ENCODE peak calls at places on chromosome 6, in four cellular contexts. One of them, this sample, is unnamed.
A peak's percentile ranks its signal among the peaks of the same experiment; 100 is the strongest.

GRCh38 chr6:9502991-9503761 is 911.7 kb downstream of the TFAP2A start:
- DNase-seq in astrocyte of the spinal cord: peak; percentile 87
- DNase-seq in IMR-90: peak; percentile 82
- DNase-seq in neural progenitor cell: peak; percentile 71
- DNase-seq in this sample: peak; percentile 60

GRCh38 chr6:120112980-120113379 is 763.4 kb upstream of the MAN1A1 start:
- DNase-seq in astrocyte of the spinal cord: no peak
- DNase-seq in IMR-90: no peak
- DNase-seq in neural progenitor cell: no peak
- DNase-seq in this sample: no peak

GRCh38 chr6:160315310-160315709 is 32.9 kb upstream of the SLC22A3 start:
- DNase-seq in astrocyte of the spinal cord: no peak
- DNase-seq in IMR-90: no peak
- DNase-seq in neural progenitor cell: no peak
- DNase-seq in this sample: no peak

GRCh38 chr6:144055121-144055931 is 40.0 kb downstream of the SF3B5 start:
- DNase-seq in astrocyte of the spinal cord: no peak
- DNase-seq in IMR-90: no peak
- DNase-seq in neural progenitor cell: no peak
- DNase-seq in this sample: no peak

GRCh38 chr6:139905404-139906052 is 531.1 kb upstream of the CITED2 start:
- DNase-seq in astrocyte of the spinal cord: no peak
- DNase-seq in IMR-90: no peak
- DNase-seq in neural progenitor cell: no peak
- DNase-seq in this sample: no peak

GRCh38 chr6:56749632-56750151 is 107.0 kb upstream of the DST start:
- DNase-seq in astrocyte of the spinal cord: peak; percentile 88
- DNase-seq in IMR-90: peak; percentile 89
- DNase-seq in neural progenitor cell: no peak
- DNase-seq in this sample: peak; percentile 51

GRCh38 chr6:86500035-86500434 is 437.3 kb upstream of the HTR1E start:
- DNase-seq in astrocyte of the spinal cord: no peak
- DNase-seq in IMR-90: no peak
- DNase-seq in neural progenitor cell: no peak
- DNase-seq in this sample: no peak

GRCh38 chr6:149895702-149896310 is 2.1 kb downstream of the RAET1E start:
- DNase-seq in astrocyte of the spinal cord: peak; percentile 68
- DNase-seq in IMR-90: peak; percentile 62
- DNase-seq in neural progenitor cell: no peak
- DNase-seq in this sample: no peak

GRCh38 chr6:51959744-51960383 is 127.5 kb downstream of the PKHD1 start:
- DNase-seq in astrocyte of the spinal cord: peak; percentile 63
- DNase-seq in IMR-90: peak; percentile 59
- DNase-seq in neural progenitor cell: peak; percentile 84
- DNase-seq in this sample: peak; percentile 15

GRCh38 chr6:33416386-33417126 is 1.4 kb downstream of the CUTA start:
- DNase-seq in astrocyte of the spinal cord: no peak
- DNase-seq in IMR-90: peak; percentile 55
- DNase-seq in neural progenitor cell: no peak
- DNase-seq in this sample: no peak

GRCh38 chr6:15606347-15606746 is 56.5 kb downstream of the DTNBP1 start:
- DNase-seq in astrocyte of the spinal cord: no peak
- DNase-seq in IMR-90: no peak
- DNase-seq in neural progenitor cell: no peak
- DNase-seq in this sample: no peak

DNA sequence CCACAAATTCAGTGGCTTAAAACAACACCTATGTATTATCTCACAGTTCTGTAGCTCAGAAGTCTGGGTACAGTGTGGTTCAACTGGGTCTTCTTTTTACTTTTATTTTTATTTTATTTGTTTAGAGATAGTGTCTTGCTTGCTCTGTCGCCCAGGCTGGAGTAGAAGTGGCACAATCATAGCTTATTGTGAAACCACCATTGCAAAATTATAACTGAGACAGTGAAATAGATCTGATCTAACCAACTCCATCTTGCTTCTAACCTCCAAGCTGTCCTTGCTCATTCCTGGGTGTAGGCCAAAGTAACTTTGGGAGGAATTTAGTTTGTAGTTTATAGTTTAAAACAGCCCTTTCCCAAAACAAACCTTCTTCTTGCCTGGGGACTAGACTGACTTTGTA is 193.7 kb upstream of the CDYL start:
- DNase-seq in astrocyte of the spinal cord: peak; percentile 45
- DNase-seq in IMR-90: peak; percentile 64
- DNase-seq in neural progenitor cell: no peak
- DNase-seq in this sample: peak; percentile 54
- H3K4me3 ChIP-seq in astrocyte of the spinal cord: no peak overlapping the region
- H3K4me3 ChIP-seq in IMR-90: no peak overlapping the region
- H3K4me3 ChIP-seq in neural progenitor cell: no peak overlapping the region
- H3K4me3 ChIP-seq in this sample: no peak overlapping the region

GRCh38 chr6:44110005-44110681 is 17.1 kb downstream of the MRPL14 start:
- DNase-seq in astrocyte of the spinal cord: no peak
- DNase-seq in IMR-90: no peak
- DNase-seq in neural progenitor cell: no peak
- DNase-seq in this sample: no peak
- H3K4me3 ChIP-seq in astrocyte of the spinal cord: no peak overlapping the region
- H3K4me3 ChIP-seq in IMR-90: no peak overlapping the region
- H3K4me3 ChIP-seq in neural progenitor cell: no peak overlapping the region
- H3K4me3 ChIP-seq in this sample: no peak overlapping the region

GRCh38 chr6:138643210-138643609 is 130.4 kb upstream of the CCDC28A start:
- DNase-seq in astrocyte of the spinal cord: no peak
- DNase-seq in IMR-90: no peak
- DNase-seq in neural progenitor cell: no peak
- DNase-seq in this sample: no peak

GRCh38 chr6:138640028-138640427 is 133.5 kb upstream of the CCDC28A start:
- DNase-seq in astrocyte of the spinal cord: no peak
- DNase-seq in IMR-90: no peak
- DNase-seq in neural progenitor cell: no peak
- DNase-seq in this sample: no peak

GRCh38 chr6:138637822-138638221 is 135.7 kb upstream of the CCDC28A start:
- DNase-seq in astrocyte of the spinal cord: no peak
- DNase-seq in IMR-90: no peak
- DNase-seq in neural progenitor cell: no peak
- DNase-seq in this sample: no peak

DNA sequence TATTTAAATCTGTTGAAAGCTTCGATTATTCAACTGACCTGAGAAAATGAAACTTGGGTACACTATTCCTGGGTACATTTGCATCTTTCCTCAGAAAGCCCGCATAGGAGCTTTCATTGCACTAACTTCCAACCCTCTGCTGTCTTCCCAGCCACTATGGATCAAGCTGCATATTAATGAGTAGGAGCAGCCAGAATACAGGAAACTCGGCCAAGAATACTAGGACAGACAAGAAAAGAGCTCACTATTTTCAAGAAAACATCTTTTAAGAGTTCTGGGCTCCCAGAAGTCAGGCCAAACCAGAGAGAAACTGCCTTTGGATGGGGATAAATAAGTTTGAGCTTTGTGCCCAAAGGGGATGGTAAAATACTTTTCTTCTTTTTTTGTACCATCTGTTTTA is 134.9 kb upstream of the CCDC28A start:
- DNase-seq in astrocyte of the spinal cord: no peak
- DNase-seq in IMR-90: no peak
- DNase-seq in neural progenitor cell: no peak
- DNase-seq in this sample: no peak
- H3K4me3 ChIP-seq in astrocyte of the spinal cord: no peak overlapping the region
- H3K4me3 ChIP-seq in IMR-90: no peak overlapping the region
- H3K4me3 ChIP-seq in neural progenitor cell: no peak overlapping the region
- H3K4me3 ChIP-seq in this sample: no peak overlapping the region

DNA sequence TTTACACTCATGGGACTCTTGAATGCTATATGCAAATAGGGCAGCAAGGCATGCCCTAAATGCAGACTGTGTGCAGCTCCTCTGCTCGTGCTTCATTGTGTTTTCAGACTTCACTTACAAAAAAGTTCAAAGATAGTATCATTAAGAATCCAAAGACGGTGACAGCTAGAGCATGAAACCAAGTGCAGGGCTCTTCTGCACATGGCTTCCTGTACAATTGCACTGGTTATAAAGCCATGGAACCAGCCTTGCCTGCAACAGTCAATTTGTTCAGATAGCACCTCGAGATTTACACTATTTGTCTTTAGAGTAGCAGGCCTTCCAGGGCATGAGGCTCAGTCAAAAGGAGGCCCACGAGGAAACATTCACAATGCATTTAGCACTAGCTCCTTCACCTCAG is 35.6 kb downstream of the RFPL4B start:
- DNase-seq in astrocyte of the spinal cord: no peak
- DNase-seq in IMR-90: no peak
- DNase-seq in neural progenitor cell: no peak
- DNase-seq in this sample: no peak
- H3K4me3 ChIP-seq in astrocyte of the spinal cord: no peak overlapping the region
- H3K4me3 ChIP-seq in IMR-90: no peak overlapping the region
- H3K4me3 ChIP-seq in neural progenitor cell: no peak overlapping the region
- H3K4me3 ChIP-seq in this sample: no peak overlapping the region

GRCh38 chr6:16722616-16723015 is 38.6 kb downstream of the ATXN1 start:
- DNase-seq in astrocyte of the spinal cord: no peak
- DNase-seq in IMR-90: no peak
- DNase-seq in neural progenitor cell: no peak
- DNase-seq in this sample: no peak
- H3K4me3 ChIP-seq in astrocyte of the spinal cord: no peak overlapping the region
- H3K4me3 ChIP-seq in IMR-90: no peak overlapping the region
- H3K4me3 ChIP-seq in neural progenitor cell: no peak overlapping the region
- H3K4me3 ChIP-seq in this sample: no peak overlapping the region

DNA sequence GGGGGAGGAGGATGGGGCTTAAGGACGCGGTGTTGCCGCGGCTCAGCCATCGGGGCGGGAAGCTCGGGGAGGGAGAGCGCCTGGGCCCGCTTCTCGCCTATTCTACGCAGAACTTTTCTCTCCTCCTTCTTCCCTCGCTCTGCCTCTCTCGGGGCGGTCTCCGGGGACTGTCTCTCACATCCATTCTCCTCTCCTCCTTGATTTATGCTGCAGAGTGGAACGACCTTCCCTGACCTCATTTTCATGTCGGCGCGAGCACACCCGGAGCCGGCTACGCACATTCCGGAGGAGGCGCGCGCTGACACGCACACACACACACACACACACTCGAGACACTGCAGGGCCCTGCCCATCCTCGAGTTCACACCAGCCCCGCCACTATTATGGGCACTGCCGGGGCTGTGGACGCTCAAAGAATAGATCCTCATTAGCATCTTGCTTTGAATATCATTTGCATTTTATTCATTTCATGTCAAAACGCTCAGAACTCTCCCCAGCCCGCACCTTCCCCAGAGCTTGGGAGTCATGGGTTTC is 36.7 kb downstream of the NCR2 start:
- DNase-seq in astrocyte of the spinal cord: peak; percentile 24
- DNase-seq in IMR-90: no peak
- DNase-seq in neural progenitor cell: peak; percentile 57
- DNase-seq in this sample: no peak
- H3K4me3 ChIP-seq in astrocyte of the spinal cord: no peak overlapping the region
- H3K4me3 ChIP-seq in IMR-90: no peak overlapping the region
- H3K4me3 ChIP-seq in neural progenitor cell: peak overlapping the region; percentile 37
- H3K4me3 ChIP-seq in this sample: peak overlapping the region; percentile 27

GRCh38 chr6:82239597-82239996 is 7.9 kb downstream of the IBTK start:
- DNase-seq in astrocyte of the spinal cord: no peak
- DNase-seq in IMR-90: no peak
- DNase-seq in neural progenitor cell: no peak
- DNase-seq in this sample: no peak
- H3K4me3 ChIP-seq in astrocyte of the spinal cord: no peak overlapping the region
- H3K4me3 ChIP-seq in IMR-90: no peak overlapping the region
- H3K4me3 ChIP-seq in neural progenitor cell: no peak overlapping the region
- H3K4me3 ChIP-seq in this sample: no peak overlapping the region

DNA sequence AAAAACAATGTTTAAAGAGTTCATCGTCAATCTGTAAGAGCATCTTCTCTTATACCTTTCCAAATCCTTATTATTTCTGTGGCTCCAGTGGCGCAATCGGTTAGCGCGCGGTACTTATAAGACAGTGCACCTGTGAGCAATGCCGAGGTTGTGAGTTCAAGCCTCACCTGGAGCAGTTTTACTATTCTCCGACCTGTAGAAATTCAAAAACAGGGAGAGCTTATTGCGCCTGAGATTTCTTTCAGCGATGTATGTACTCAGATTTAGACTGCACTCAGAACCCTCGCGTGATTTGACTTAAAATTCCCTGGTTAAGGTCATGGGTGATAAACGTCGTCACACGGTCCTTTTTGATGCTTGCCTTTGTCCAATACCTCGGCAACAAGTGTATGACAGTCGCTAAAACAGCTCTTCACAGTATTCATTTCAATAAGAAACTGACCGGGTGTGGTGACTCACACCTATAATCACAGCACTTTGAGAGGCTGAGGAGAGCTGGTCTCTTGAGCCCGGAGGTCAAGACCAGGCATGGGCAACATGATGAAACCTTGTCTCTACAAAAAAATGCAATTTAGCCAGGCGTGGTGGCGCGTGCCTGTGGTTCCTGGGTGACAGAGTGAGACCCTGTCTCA is 11.9 kb downstream of the GPX5 start:
- DNase-seq in astrocyte of the spinal cord: peak; percentile 8
- DNase-seq in IMR-90: peak; percentile 4
- DNase-seq in neural progenitor cell: peak; percentile 65
- DNase-seq in this sample: no peak
- H3K4me3 ChIP-seq in astrocyte of the spinal cord: peak overlapping the region; percentile 30
- H3K4me3 ChIP-seq in IMR-90: no peak overlapping the region
- H3K4me3 ChIP-seq in neural progenitor cell: peak overlapping the region; percentile 63
- H3K4me3 ChIP-seq in this sample: peak overlapping the region; percentile 32

DNA sequence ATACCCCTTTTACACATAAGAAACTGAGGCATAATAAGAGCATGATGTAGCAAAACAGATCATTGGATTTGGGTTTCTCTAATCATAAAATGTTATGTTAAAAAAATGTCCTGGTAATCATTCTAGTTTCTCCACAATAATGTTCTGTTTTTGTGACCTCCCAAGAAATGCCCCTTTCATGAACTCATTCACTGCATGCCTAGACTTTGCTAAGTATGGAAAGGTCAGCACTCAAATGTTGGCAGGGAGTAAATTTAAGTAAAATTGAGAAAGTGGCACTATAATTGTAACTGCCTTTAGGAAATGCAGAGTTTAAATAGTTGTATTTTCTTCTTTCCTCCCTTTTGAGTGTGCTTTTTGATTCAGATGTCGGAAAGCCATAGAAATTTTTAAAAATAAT is 48.5 kb upstream of the ID4 start:
- DNase-seq in astrocyte of the spinal cord: no peak
- DNase-seq in IMR-90: no peak
- DNase-seq in neural progenitor cell: no peak
- DNase-seq in this sample: no peak
- H3K4me3 ChIP-seq in astrocyte of the spinal cord: no peak overlapping the region
- H3K4me3 ChIP-seq in IMR-90: no peak overlapping the region
- H3K4me3 ChIP-seq in neural progenitor cell: no peak overlapping the region
- H3K4me3 ChIP-seq in this sample: no peak overlapping the region

GRCh38 chr6:125866433-125866832 is 75.7 kb downstream of the NCOA7 start:
- DNase-seq in astrocyte of the spinal cord: no peak
- DNase-seq in IMR-90: no peak
- DNase-seq in neural progenitor cell: no peak
- DNase-seq in this sample: no peak
- H3K4me3 ChIP-seq in astrocyte of the spinal cord: no peak overlapping the region
- H3K4me3 ChIP-seq in IMR-90: no peak overlapping the region
- H3K4me3 ChIP-seq in neural progenitor cell: no peak overlapping the region
- H3K4me3 ChIP-seq in this sample: no peak overlapping the region